ENCODE peak calls at places on chromosome 18, in four cellular contexts. O, G, B and R are unnamed samples.

GRCh38 chr18:59159986-59160385 is 20.3 kb downstream of the SEC11C start:
- DNase-seq in B (no peak), O (no peak), G (no peak), R (no peak)

GRCh38 chr18:34835466-34835865 is 125.4 kb downstream of the DTNA start:
- DNase-seq in G (no peak), O (no peak), B (no peak), R (no peak)

GRCh38 chr18:26536664-26537063 is 11.7 kb downstream of the KCTD1 start:
- DNase-seq in G (no peak), B (no peak), O (no peak), R (no peak)

GRCh38 chr18:42746794-42747193 is 368.7 kb downstream of the RIT2 start:
- DNase-seq in O (no peak), B (no peak), G (no peak), R (no peak)

GRCh38 chr18:69785466-69785865 is 162.2 kb downstream of the CD226 start:
- DNase-seq in G (no peak), B (no peak), O (no peak), R (no peak)

GRCh38 chr18:43314931-43315330 is 37.6 kb upstream of the SYT4 start:
- DNase-seq in G (no peak), O (no peak), B (no peak), R (no peak)

GRCh38 chr18:5455644-5456043 is 88.2 kb downstream of the EPB41L3 start:
- DNase-seq in B (no peak), O (no peak), G (no peak), R (no peak)

GRCh38 chr18:32278148-32278799 is 88.4 kb downstream of the MEP1B start:
- DNase-seq in O (no peak), B (no peak), G (no peak), R (no peak)

GRCh38 chr18:76697441-76697901 is 124.9 kb upstream of the ZNF236 start:
- DNase-seq in B (no peak), G (no peak), O (no peak), R (peak; percentile 36)

GRCh38 chr18:50453014-50453680 is 78.3 kb downstream of the SKA1 start:
- DNase-seq in O (no peak), B (no peak), G (no peak), R (no peak)
- H3K4me1 ChIP-seq in O (peaks cover 3% of the 10 kb centered on the region), B (no peaks in the 10 kb centered on the region), G (no peaks in the 10 kb centered on the region), R (no peaks in the 10 kb centered on the region)

GRCh38 chr18:65435529-65435928 is 315.3 kb upstream of the CDH7 start:
- DNase-seq in O (no peak), B (no peak), G (no peak), R (no peak)
- TF ChIP-seq REST in O (no peak), B (no peak), G (no peak), R (no peak)

GRCh38 chr18:48339692-48340091 is 69.5 kb downstream of the ZBTB7C start:
- DNase-seq in B (no peak), G (no peak), O (no peak), R (no peak)
- H3K4me1 ChIP-seq in B (no peaks in the 10 kb centered on the region), G (no peaks in the 10 kb centered on the region), O (peaks cover 41% of the 10 kb centered on the region), R (no peaks in the 10 kb centered on the region)

DNA sequence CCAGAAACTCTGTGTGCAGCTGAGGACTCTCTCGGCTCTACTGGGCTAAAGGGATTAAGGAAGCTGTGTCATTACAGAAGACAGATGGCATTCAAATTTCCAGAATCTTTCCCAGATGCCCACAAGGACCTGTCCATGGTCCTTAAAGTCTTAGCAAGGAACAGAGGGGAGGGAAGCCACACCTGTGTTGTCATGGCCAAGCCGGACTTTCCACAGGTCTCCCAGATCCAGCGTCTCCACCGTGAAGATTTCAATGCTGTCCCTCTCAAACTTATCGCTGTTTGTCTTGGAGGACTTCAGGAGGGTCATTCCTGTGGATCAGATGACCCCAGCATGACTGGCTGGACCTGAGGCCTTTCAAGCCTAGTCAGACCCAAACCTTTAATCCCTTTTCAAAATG is 114.5 kb downstream of the LOXHD1 start:
- DNase-seq in B (no peak), G (no peak), O (no peak), R (peak; percentile 67)
- TF ChIP-seq REST in B (peak; percentile 61), G (peak; percentile 85), O (peak; percentile 90), R (peak; percentile 82)

GRCh38 chr18:13124411-13124810 is 94.1 kb upstream of the LDLRAD4 start:
- DNase-seq in B (no peak), O (no peak), G (no peak), R (no peak)
- H3K4me1 ChIP-seq in B (no peaks in the 10 kb centered on the region), O (peaks cover 12% of the 10 kb centered on the region), G (no peaks in the 10 kb centered on the region), R (no peaks in the 10 kb centered on the region)

GRCh38 chr18:382423-382984 is 114.7 kb upstream of the THOC1 start:
- DNase-seq in G (no peak), B (no peak), O (no peak), R (no peak)

GRCh38 chr18:383135-383534 is 115.3 kb upstream of the THOC1 start:
- DNase-seq in O (no peak), G (no peak), B (no peak), R (no peak)

GRCh38 chr18:378039-378438 is 110.2 kb upstream of the THOC1 start:
- DNase-seq in B (no peak), G (no peak), O (no peak), R (no peak)

GRCh38 chr18:377088-377487 is 109.2 kb upstream of the THOC1 start:
- DNase-seq in O (peak; percentile 37), G (no peak), B (no peak), R (peak; percentile 47)

GRCh38 chr18:379665-380356 is 112.0 kb upstream of the THOC1 start:
- DNase-seq in G (no peak), B (no peak), O (no peak), R (no peak)
- TF ChIP-seq REST in G (no peak), B (no peak), O (no peak), R (no peak)

DNA sequence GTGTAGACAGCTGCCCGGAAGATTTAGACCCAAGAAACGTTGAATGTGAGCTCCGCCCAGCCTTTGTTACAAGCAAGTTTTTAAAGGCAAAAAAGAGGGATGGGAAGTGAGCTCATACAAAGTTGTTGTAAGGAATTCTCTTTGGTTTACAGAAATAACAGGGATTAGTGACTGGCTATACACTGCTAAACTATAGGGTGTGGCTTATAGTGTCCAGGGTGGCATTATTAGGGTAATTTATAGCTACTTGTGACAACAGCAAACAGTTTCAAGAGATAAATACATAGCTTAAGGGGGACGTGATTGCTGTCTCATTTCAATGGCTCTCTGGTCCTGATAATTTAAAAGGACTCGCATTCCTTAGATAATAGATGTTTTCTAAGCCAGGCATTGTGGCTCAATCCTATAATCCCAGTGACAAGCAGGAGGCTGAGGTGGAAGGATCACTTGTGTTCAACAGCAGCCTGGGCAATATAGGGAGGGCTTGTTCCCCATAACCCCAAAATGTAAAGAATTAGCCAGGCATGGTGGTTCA is 66.5 kb upstream of the TGIF1 start:
- DNase-seq in O (no peak), B (no peak), G (peak; percentile 80), R (peak; percentile 36)
- H3K4me1 ChIP-seq in O (no peaks in the 10 kb centered on the region), B (no peaks in the 10 kb centered on the region), G (peaks cover 51% of the 10 kb centered on the region), R (peaks cover 9% of the 10 kb centered on the region)

DNA sequence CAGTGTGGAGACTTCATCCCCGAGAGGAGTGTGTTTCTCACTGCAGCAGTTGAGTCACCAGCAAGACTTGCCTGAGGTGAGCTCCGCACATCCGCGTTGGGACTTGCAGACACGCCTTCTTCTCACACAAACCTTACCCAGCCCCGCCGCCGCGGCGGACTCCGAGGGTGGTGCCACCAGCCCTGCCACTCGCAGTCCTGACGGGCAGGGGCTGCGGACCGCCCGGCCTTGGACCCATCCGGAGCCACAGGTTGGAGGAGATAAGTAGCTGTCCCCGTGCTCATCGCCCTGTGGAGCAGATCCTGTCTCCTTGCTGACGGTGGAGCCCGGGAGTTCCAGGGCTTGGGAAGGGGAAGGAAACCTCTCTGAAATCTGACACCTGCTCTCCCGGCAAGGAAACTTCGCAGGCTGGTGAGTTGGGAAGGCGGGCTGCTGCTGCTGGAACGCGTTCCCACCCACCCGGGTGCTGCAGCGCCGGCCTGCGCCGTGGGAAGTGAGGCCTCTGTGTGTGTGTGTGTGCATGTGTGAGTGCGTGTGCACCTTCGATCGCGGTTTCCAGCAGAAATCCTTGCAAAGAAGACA is at the start of gene RAB27B:
- DNase-seq in O (peak; percentile 64), B (no peak), G (peak; percentile 90), R (peak; percentile 92)
- TF ChIP-seq REST in O (no peak), B (no peak), G (no peak), R (no peak)

GRCh38 chr18:48929951-48930713 is 20.6 kb downstream of the SMAD7 start:
- DNase-seq in G (peak; percentile 92), B (no peak), O (peak; percentile 81), R (peak; percentile 62)
- H3K4me1 ChIP-seq in G (peaks cover 96% of the 10 kb centered on the region), B (peaks cover 38% of the 10 kb centered on the region), O (peaks cover 96% of the 10 kb centered on the region), R (peaks cover 97% of the 10 kb centered on the region)